ENCODE peak calls at places on chromosomes 16 and 17, in four cellular contexts. N, U, T and C are unnamed samples.

GRCh38 chr17:82371333-82372062 is at the start of gene UTS2R:
- DNase-seq in N (no peak), U (no peak), T (no peak), C (no peak)

GRCh38 chr17:43467981-43468541 is 15.7 kb upstream of the DHX8 start:
- DNase-seq in N (peak), U (no peak), T (no peak), C (peak)

GRCh38 chr16:66717112-66717675 is 20.7 kb upstream of the CMTM4 start:
- DNase-seq in N (peak), U (no peak), T (no peak), C (peak)

GRCh38 chr16:67396159-67396774 is 3.0 kb upstream of the TPPP3 start:
- DNase-seq in N (peak), U (peak), T (peak), C (peak)

GRCh38 chr17:43529977-43530302 is 16.2 kb downstream of the ETV4 start:
- DNase-seq in N (no peak), U (no peak), T (no peak), C (no peak)

GRCh38 chr17:41786227-41787020 is at the start of gene JUP:
- DNase-seq in N (peak), U (peak), T (peak), C (peak)

GRCh38 chr17:7352910-7353635 is 1.1 kb downstream of the KCTD11 start:
- DNase-seq in N (no peak), U (no peak), T (no peak), C (no peak)

GRCh38 chr16:87100306-87101058 is 216.7 kb downstream of the C16orf95 start:
- DNase-seq in N (no peak), U (no peak), T (no peak), C (no peak)

GRCh38 chr17:43536236-43537088 is 9.7 kb downstream of the ETV4 start:
- DNase-seq in N (peak), U (no peak), T (no peak), C (peak)

GRCh38 chr17:65531508-65532431 is 29.7 kb downstream of the AXIN2 start:
- DNase-seq in N (peak), U (no peak), T (no peak), C (peak)

GRCh38 chr17:44844390-44844830 is 3.3 kb upstream of the HIGD1B start:
- DNase-seq in N (peak), U (no peak), T (no peak), C (peak)

GRCh38 chr17:54967621-54968258 is 714 bp downstream of the COX11 start:
- DNase-seq in N (peak), U (no peak), T (no peak), C (peak)

GRCh38 chr16:10037771-10038170 is 144.5 kb downstream of the GRIN2A start:
- DNase-seq in N (no peak), U (no peak), T (no peak), C (peak)

GRCh38 chr17:33647976-33648375 is 354.9 kb upstream of the ASIC2 start:
- DNase-seq in N (peak), U (peak), T (no peak), C (peak)

GRCh38 chr17:82053556-82054263 is 2.0 kb downstream of the GPS1 start:
- DNase-seq in N (no peak), U (no peak), T (no peak), C (no peak)

GRCh38 chr17:45889579-45889978 is 4.8 kb upstream of the MAPT start:
- DNase-seq in N (no peak), U (no peak), T (no peak), C (no peak)

GRCh38 chr17:31134526-31134925 is 39.7 kb downstream of the NF1 start:
- DNase-seq in N (no peak), U (no peak), T (no peak), C (no peak)

GRCh38 chr17:73313526-73314127 is 1.8 kb upstream of the CDC42EP4 start:
- DNase-seq in N (no peak), U (no peak), T (no peak), C (no peak)

GRCh38 chr17:59220328-59221158 is at the start of gene GDPD1:
- DNase-seq in N (peak), U (peak), T (peak), C (peak)
- H2BK120ac ChIP-seq in N (peak), U (no peak), T (no peak), C (no peak)

GRCh38 chr16:85545227-85545818 is 67.8 kb upstream of the GSE1 start:
- DNase-seq in N (no peak), U (no peak), T (no peak), C (no peak)
- H4K91ac ChIP-seq in N (no peak), U (no peak), T (no peak), C (no peak)

GRCh38 chr17:77472837-77473214 is 332.1 kb downstream of the SEC14L1 start:
- DNase-seq in N (no peak), U (no peak), T (no peak), C (peak)

GRCh38 chr17:77468897-77469296 is 328.1 kb downstream of the SEC14L1 start:
- DNase-seq in N (no peak), U (no peak), T (no peak), C (no peak)

GRCh38 chr17:77471984-77472836 is 331.4 kb downstream of the SEC14L1 start:
- DNase-seq in N (peak), U (no peak), T (no peak), C (peak)

GRCh38 chr17:77470330-77470786 is 329.6 kb downstream of the SEC14L1 start:
- DNase-seq in N (no peak), U (no peak), T (no peak), C (no peak)

DNA sequence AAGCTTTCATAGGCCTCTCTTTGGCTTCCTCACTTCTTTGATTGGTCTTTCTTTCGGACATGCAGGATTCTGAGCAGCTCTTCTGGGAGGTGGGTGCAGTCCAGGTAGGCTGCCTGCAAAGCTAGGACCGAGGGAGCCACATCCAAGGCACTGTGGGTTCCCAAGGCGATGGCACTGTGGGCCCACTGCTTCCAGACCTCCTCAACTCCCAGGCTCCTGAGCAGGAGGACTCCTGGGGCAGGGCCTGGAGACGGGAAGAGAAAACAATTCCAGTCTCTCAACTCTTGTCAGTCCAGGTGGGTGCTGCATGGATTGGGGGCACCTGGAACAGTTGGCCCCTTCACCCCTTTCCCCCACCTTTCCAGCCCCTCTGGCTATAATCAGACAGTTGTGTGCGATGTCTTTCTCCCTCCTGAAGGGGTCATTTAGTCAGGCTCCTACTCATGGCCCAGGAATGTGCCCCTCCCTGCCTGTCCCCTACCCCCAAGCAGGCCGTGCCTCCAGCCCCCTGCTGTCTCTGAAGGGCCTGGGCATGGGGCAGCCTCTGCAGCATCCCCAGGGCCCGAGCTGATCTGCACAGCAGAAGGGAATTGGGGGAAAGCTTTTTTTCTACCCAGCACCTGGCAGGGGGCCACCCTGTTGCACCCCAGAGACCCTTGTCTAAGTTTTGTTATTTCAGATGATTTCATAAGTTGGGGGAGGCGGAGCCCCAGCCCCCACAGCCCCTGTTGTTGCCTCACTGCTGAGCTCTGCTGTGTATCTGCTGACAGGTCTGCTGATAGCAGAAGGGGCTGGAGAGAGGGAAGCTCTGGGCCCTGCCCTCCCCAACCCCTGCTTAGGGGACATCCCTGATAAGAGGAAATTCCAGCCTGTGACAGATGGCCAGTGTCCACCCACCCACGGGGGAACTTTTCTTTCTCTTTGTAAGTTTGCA is 330.3 kb downstream of the SEC14L1 start:
- DNase-seq in N (peak), U (no peak), T (no peak), C (peak)
- H2BK120ac ChIP-seq in N (peak), U (peak), T (peak), C (peak)

DNA sequence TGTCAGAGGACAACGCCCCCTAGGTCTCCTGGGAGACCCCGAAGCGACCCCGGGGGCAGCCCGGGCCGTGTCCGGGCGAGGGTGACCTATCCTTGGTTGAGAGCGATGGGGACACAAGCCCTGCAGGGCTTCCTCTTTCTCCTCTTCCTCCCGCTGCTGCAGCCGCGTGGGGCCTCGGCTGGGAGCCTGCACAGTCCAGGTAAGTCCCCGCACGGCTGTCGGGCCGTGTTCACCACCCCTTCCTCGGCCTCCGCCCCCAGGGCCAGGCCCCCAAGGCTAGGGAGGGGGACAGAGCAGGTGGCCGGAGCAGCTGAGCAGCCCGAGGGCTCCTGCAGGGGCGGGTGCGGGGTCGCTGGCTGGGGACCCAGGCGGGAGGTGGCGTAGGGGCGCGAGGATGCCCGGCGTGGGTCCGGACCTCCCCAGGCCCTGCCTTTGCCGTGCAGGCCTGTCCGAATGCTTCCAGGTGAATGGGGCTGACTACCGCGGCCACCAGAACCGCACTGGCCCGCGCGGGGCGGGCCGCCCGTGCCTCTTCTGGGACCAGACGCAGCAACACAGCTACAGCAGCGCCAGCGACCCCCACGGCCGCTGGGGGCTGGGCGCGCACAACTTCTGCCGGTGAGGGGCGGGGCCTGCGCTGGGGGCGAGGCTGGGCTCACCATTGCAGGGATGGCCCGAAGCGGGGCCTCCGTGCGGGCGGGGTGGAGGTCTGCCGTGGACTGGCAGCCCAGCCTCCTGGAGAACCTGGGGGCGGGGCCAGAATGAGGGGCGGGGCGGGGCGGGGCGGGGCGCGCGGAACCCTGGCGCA is 545 bp downstream of the KREMEN2 start:
- DNase-seq in N (no peak), U (peak), T (peak), C (no peak)
- H4K91ac ChIP-seq in N (no peak), U (no peak), T (no peak), C (no peak)

DNA sequence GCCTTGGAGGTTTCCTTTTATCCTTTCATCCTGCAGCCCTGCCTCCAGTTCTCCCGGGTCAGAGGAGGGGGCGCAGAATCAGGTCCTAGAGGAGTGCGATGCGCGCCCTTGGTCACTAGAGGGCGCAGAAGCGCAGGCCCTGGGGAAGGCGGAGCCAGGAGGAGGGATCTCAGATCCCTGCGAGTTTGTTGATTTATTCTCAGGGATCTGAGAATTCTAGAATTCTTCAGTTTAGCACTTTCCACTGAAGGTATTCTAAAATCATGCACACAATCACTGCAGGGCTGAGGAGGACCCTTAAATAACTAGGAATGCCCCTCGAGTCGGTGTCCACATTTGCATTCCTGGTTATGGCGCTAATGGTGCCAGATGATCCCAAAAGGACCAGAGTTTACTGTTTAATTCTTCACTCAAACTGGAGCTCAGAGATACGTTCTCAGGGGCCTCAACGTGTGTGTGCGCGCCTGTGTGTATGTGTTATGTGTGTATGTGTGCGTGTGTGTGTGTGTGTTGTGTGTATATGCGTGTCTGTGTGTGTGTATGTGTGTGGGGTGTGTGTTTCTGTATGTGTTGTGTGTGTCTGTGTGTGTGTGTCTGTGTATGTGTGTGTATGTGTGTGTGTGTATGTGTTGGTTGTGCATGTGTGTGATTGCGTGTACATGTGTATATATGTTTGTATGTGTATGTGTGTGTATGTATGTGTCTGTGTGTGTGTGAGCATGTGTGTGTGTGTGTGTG is 6.9 kb upstream of the ELAC2 start:
- DNase-seq in N (peak), U (peak), T (peak), C (peak)
- H2BK120ac ChIP-seq in N (no peak), U (no peak), T (no peak), C (no peak)

DNA sequence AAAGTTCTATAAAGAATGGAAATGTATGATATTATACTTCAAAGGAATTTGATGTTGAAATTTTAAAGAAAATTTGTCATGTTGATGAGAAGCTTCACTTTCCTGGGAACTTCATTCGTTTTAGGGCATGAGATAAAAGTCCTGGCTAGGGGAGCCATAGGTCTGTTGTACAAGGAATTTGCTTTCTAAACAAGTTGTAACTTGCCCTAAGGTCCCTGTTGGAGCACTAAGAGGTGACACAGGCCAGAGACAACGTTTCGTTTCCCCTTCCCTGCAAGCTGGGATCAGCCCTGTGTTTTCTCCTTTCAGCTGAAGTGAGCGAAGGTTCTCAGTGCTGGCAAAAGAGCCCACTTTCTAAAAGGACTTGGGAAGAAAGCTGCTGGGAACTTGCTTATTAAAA is 16.6 kb downstream of the PLD6 start:
- DNase-seq in N (no peak), U (no peak), T (no peak), C (no peak)
- H4K91ac ChIP-seq in N (no peak), U (no peak), T (no peak), C (no peak)

GRCh38 chr17:4515501-4515900 is 16.8 kb downstream of the SPNS2 start:
- DNase-seq in N (no peak), U (no peak), T (no peak), C (no peak)
- H2BK120ac ChIP-seq in N (no peak), U (peak), T (no peak), C (no peak)